ENCODE peak calls at places on chromosomes 3 and 15, in five cellular contexts. Z is A549, S is GM10248, E is Calu3, X is AG04450. J is an unnamed sample.

GRCh38 chr3:123025642-123026521 is 1.7 kb downstream of the SEMA5B start:
- DNase-seq in E (peak), X (no peak), Z (no peak), S (no peak), J (peak)

GRCh38 chr15:73368301-73369072 is at the start of gene HCN4:
- DNase-seq in Z (peak), X (no peak), S (no peak), E (peak), J (peak)

GRCh38 chr15:64379216-64379960 is 1.9 kb downstream of the PCLAF start:
- DNase-seq in X (no peak), Z (no peak), E (no peak), S (no peak), J (no peak)

GRCh38 chr3:126036056-126036549 is 47.8 kb downstream of the SLC41A3 start:
- DNase-seq in E (no peak), X (no peak), S (no peak), Z (no peak), J (no peak)

GRCh38 chr3:81277853-81278252 is 483.6 kb downstream of the GBE1 start:
- DNase-seq in E (no peak), Z (no peak), S (no peak), X (no peak), J (no peak)

GRCh38 chr3:145696011-145696410 is 465.0 kb downstream of the PLOD2 start:
- DNase-seq in Z (no peak), X (no peak), E (no peak), S (no peak), J (no peak)

GRCh38 chr3:61663728-61664492 is 102.5 kb downstream of the PTPRG start:
- DNase-seq in Z (peak), X (peak), E (no peak), S (no peak), J (no peak)

GRCh38 chr15:68818088-68818670 is 2.5 kb downstream of the ANP32A start:
- DNase-seq in E (peak), Z (peak), X (no peak), S (peak), J (peak)

GRCh38 chr3:11803977-11804903 is 42.4 kb downstream of the TAMM41 start:
- DNase-seq in Z (peak), X (no peak), E (peak), S (peak), J (peak)

GRCh38 chr15:42890161-42890913 is 30.2 kb downstream of the TTBK2 start:
- DNase-seq in X (peak), E (peak), S (no peak), Z (no peak), J (no peak)

GRCh38 chr15:100601158-100601557 is 826 bp downstream of the LINS1 start:
- DNase-seq in Z (no peak), E (peak), X (no peak), S (no peak), J (peak)

GRCh38 chr3:173019378-173019777 is 121.7 kb downstream of the SPATA16 start:
- DNase-seq in E (no peak), S (no peak), X (no peak), Z (no peak), J (no peak)

GRCh38 chr3:30141178-30141581 is 465.2 kb upstream of the TGFBR2 start:
- DNase-seq in Z (no peak), S (no peak), E (no peak), X (no peak), J (no peak)

GRCh38 chr15:47552978-47553608 is 164.2 kb upstream of the SEMA6D start:
- DNase-seq in X (no peak), Z (no peak), E (no peak), S (no peak), J (no peak)

GRCh38 chr3:197878427-197878826 is 71.6 kb upstream of the RPL35A start:
- DNase-seq in S (peak), Z (no peak), E (no peak), X (no peak), J (no peak)

GRCh38 chr3:153373571-153373970 is 211.5 kb downstream of the RAP2B start:
- DNase-seq in E (no peak), S (peak), X (no peak), Z (no peak), J (no peak)

GRCh38 chr15:82748315-82748714 is 38.6 kb upstream of the AP3B2 start:
- DNase-seq in E (no peak), S (no peak), X (no peak), Z (no peak), J (no peak)

GRCh38 chr3:182710557-182711157 is 82.6 kb upstream of the ATP11B start:
- DNase-seq in E (no peak), Z (peak), X (no peak), S (peak), J (no peak)

DNA sequence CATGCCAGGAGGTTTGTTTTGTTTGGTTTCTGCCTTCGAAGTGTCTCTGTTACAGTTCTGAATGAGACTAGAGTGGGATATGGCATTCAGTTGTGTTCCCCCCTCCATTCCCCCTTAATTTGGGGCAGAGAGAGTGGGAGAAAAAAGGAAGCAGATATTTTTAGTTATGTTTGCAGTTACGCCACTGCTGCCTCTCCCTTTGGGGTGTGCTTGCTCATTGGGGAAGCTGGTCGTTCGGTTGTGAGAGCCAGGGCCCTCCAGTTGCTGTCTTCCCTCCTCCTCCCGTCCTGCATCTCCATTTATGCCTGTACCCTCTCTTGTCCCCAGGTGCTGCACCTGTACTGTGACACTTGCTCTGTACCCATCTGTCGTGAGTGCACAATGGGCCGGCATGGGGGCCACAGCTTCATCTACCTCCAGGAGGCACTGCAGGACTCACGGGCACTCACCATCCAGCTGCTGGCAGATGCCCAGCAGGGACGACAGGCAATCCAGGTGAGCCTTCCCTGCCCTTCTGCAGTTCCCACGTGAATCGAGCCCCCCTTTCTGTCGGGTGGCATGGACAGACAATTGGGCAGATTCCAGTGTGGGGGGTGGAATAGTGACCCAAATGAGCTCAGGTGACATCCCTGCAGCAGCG is 55.8 kb downstream of the TRIM71 start:
- DNase-seq in Z (no peak), S (no peak), X (no peak), E (peak), J (no peak)
- TF ChIP-seq CTCF in Z (no peak), S (no peak), X (no peak), E (no peak), J (no peak)

GRCh38 chr15:55564347-55565145 is 23.6 kb downstream of the PYGO1 start:
- DNase-seq in E (no peak), S (no peak), X (no peak), Z (no peak), J (no peak)
- TF ChIP-seq CTCF in E (no peak), S (no peak), X (no peak), Z (no peak), J (no peak)

GRCh38 chr3:168249539-168250414 is 154.1 kb upstream of the GOLIM4 start:
- DNase-seq in S (peak), E (peak), X (peak), Z (peak), J (peak)
- TF ChIP-seq CTCF in S (peak), E (peak), X (peak), Z (peak), J (no peak)

GRCh38 chr15:66761723-66762595 is 59.9 kb downstream of the SMAD6 start:
- DNase-seq in S (no peak), X (no peak), E (no peak), Z (no peak), J (no peak)
- TF ChIP-seq CTCF in S (no peak), X (no peak), E (no peak), Z (no peak), J (no peak)

DNA sequence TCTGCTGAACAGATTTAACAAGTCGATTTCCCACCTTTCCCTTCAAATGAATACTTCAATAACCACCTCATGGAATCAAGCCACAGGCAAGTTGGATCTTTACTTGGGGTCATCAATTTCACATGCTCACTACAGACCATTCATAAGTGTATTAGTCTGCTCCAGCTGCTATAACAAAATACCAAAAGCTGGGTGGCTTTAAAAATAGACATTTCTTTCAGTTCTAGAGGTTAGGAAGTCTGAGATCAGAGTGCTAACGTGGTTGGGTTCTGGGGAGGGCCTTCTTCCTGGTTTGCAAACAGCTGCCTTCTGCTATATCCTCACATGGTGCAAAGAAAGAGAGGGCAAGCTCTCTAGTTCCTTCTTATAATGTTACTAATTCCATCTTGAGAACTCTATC is 5.1 kb downstream of the GPR176 start:
- DNase-seq in Z (no peak), E (no peak), S (no peak), X (no peak), J (no peak)
- TF ChIP-seq CTCF in Z (no peak), E (no peak), S (no peak), X (no peak), J (no peak)

DNA sequence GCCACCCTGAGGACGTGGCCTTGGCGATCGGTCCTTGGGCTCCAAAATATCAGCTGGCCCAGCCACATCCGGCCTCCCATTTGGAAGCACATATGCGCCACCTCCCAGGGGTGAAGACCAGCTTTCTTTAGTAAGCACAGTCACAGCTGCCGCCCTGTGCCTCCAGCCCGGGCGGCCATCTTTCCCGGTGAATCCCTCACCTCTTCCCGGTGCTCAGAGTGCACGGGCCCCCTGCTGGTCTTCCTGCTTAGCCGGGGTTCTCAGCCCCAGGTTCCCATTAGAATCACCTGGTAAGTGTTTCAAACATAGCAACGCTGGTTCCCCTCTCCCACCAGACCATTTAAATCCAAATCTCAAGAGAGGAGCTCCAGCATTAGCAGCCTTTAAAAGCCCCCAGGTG is 232.2 kb downstream of the VPS13C start:
- DNase-seq in X (no peak), Z (peak), S (no peak), E (no peak), J (no peak)
- TF ChIP-seq CTCF in X (no peak), Z (peak), S (no peak), E (no peak), J (no peak)

DNA sequence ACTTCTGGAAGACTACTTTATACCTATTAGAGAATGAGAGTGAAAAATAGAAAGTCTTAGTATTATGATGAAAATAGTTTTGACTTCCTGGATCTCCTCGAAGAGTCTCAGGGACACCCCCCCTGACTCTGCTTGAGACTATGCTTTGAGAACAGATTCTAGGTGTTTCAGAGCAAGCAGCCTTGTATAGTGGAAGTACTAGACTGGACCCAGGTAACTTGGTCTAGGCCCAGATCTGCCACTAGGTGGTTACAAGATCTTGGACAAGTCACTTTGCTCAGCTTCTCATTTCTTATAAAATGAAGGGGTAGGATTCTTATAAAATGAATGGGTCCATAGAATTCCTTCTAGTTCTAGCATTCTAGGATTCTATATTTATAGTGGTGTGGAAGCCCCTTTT is 9.1 kb downstream of the ABHD5 start:
- DNase-seq in X (no peak), Z (peak), E (peak), S (peak), J (no peak)
- TF ChIP-seq CTCF in X (peak), Z (peak), E (peak), S (peak), J (no peak)

DNA sequence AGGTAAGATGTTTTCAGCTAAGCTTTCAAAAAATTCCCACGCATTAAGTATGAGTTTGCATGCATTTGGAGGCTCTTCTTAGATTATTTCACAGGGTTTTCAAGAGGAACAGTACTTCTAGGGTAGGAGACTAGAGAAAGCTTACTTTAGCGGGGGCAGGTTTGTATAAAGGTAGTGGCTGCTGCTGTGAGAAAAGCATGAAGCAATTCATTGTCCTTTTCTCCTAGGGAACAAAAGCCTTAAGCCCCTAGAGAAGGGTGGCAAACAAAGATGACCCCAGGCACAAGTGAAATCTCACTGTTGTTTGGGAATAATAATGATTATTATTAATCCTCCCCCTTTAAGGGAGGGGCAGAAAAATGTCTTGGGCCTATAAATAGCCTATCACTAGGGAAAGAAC is 310.7 kb downstream of the DIPK2A start:
- DNase-seq in Z (no peak), X (no peak), S (no peak), E (no peak), J (no peak)
- TF ChIP-seq CTCF in Z (no peak), X (no peak), S (no peak), E (no peak), J (no peak)

J was measured in endothelial cell.